ENCODE peak calls at places on chromosomes 13 and 19, in four cellular contexts. P, K, A and H are unnamed samples.

GRCh38 chr13:30276178-30276577 is 31.2 kb downstream of the KATNAL1 start:
- DNase-seq in P (no peak), K (no peak), A (no peak), H (no peak)

GRCh38 chr13:51355217-51355616 is 15.7 kb downstream of the SERPINE3 start:
- DNase-seq in P (no peak), K (no peak), A (no peak), H (no peak)

GRCh38 chr13:71634605-71635443 is 232.2 kb downstream of the DACH1 start:
- DNase-seq in P (no peak), K (no peak), A (no peak), H (no peak)

GRCh38 chr13:49308104-49308875 is 60.6 kb downstream of the CDADC1 start:
- DNase-seq in P (no peak), K (no peak), A (no peak), H (no peak)

GRCh38 chr13:83386609-83387008 is 495.7 kb downstream of the SLITRK1 start:
- DNase-seq in P (no peak), K (no peak), A (no peak), H (no peak)

GRCh38 chr19:4524808-4525562 is 6.7 kb upstream of the PLIN4 start:
- DNase-seq in P (peak), K (peak), A (peak), H (peak)

GRCh38 chr13:100565291-100565690 is 23.3 kb downstream of the GGACT start:
- DNase-seq in P (no peak), K (no peak), A (no peak), H (no peak)

GRCh38 chr19:43798546-43799409 is 3.5 kb downstream of the LYPD5 start:
- DNase-seq in P (peak), K (peak), A (peak), H (peak)

GRCh38 chr13:75760182-75760981 is 124.3 kb downstream of the LMO7 start:
- DNase-seq in P (peak), K (peak), A (no peak), H (peak)

GRCh38 chr13:76861859-76862258 is 24.3 kb downstream of the KCTD12 start:
- DNase-seq in P (no peak), K (peak), A (no peak), H (no peak)

GRCh38 chr13:50410921-50411712 is 395.9 kb downstream of the KCNRG start:
- DNase-seq in P (no peak), K (peak), A (no peak), H (peak)

GRCh38 chr19:6677924-6678689 is 8.1 kb upstream of the TNFSF14 start:
- DNase-seq in P (peak), K (no peak), A (peak), H (no peak)

GRCh38 chr13:33727356-33728083 is 90.4 kb upstream of the RFC3 start:
- DNase-seq in P (no peak), K (no peak), A (no peak), H (no peak)

GRCh38 chr13:23365652-23366051 is 67.8 kb downstream of the SACS start:
- DNase-seq in P (no peak), K (no peak), A (no peak), H (no peak)

GRCh38 chr13:112901951-112902651 is 66.9 kb upstream of the MCF2L start:
- DNase-seq in P (no peak), K (no peak), A (no peak), H (no peak)

GRCh38 chr19:51724543-51724942 is 752 bp upstream of the HAS1 start:
- DNase-seq in P (no peak), K (no peak), A (no peak), H (no peak)

GRCh38 chr13:48902421-48902820 is 73.3 kb upstream of the FNDC3A start:
- DNase-seq in P (no peak), K (peak), A (no peak), H (no peak)

GRCh38 chr19:897442-898039 is 4.3 kb downstream of the RNU6-9 start:
- DNase-seq in P (no peak), K (no peak), A (no peak), H (no peak)

GRCh38 chr13:107144432-107144831 is 576.5 kb upstream of the ARGLU1 start:
- DNase-seq in P (no peak), K (no peak), A (no peak), H (no peak)

GRCh38 chr13:113945857-113946408 is 27.9 kb downstream of the C13orf46 start:
- DNase-seq in P (no peak), K (no peak), A (no peak), H (no peak)

GRCh38 chr19:51259348-51260245 is 8.7 kb downstream of the SIGLECL1 start:
- DNase-seq in P (no peak), K (peak), A (no peak), H (peak)

GRCh38 chr13:75461314-75461713 is 20.7 kb downstream of the TBC1D4 start:
- DNase-seq in P (no peak), K (no peak), A (no peak), H (no peak)

GRCh38 chr19:46717034-46717715 is at the start of gene PRKD2:
- DNase-seq in P (peak), K (peak), A (peak), H (peak)

GRCh38 chr19:42529248-42529764 is 1.0 kb upstream of the CEACAM1 start:
- DNase-seq in P (peak), K (peak), A (peak), H (peak)

GRCh38 chr19:752652-753517 is 2.0 kb downstream of the MISP start:
- DNase-seq in P (no peak), K (no peak), A (peak), H (peak)

GRCh38 chr13:87952377-87952776 is 281.2 kb downstream of the SLITRK5 start:
- DNase-seq in P (no peak), K (no peak), A (no peak), H (no peak)

GRCh38 chr19:5621945-5622464 is 571 bp downstream of the SAFB2 start:
- DNase-seq in P (no peak), K (no peak), A (no peak), H (peak)

GRCh38 chr19:5953680-5954213 is 24.2 kb downstream of the RANBP3 start:
- DNase-seq in P (no peak), K (no peak), A (no peak), H (no peak)

GRCh38 chr19:56837004-56837403 is 3.5 kb downstream of the PEG3 start:
- DNase-seq in P (no peak), K (no peak), A (no peak), H (no peak)

GRCh38 chr19:18875726-18876125 is 20.2 kb downstream of the CERS1 start:
- DNase-seq in P (no peak), K (no peak), A (no peak), H (no peak)

GRCh38 chr19:29302002-29302928 is 89.3 kb upstream of the UQCRFS1 start:
- DNase-seq in P (no peak), K (no peak), A (no peak), H (no peak)

GRCh38 chr13:106612688-106613087 is 44.8 kb upstream of the ARGLU1 start:
- DNase-seq in P (no peak), K (peak), A (no peak), H (no peak)

GRCh38 chr19:55325172-55325571 is at the start of gene TMEM150B:
- DNase-seq in P (no peak), K (no peak), A (no peak), H (no peak)

GRCh38 chr13:33006646-33007045 is 9.6 kb upstream of the KL start:
- DNase-seq in P (no peak), K (no peak), A (no peak), H (no peak)

GRCh38 chr13:109055850-109056249 is 426.4 kb downstream of the MYO16 start:
- DNase-seq in P (no peak), K (no peak), A (no peak), H (no peak)

GRCh38 chr13:75633285-75633684 is 2.8 kb upstream of the LMO7 start:
- DNase-seq in P (no peak), K (no peak), A (no peak), H (no peak)

GRCh38 chr19:34173145-34173956 is 1.0 kb downstream of the LSM14A start:
- DNase-seq in P (peak), K (peak), A (peak), H (peak)

GRCh38 chr13:38008636-38009035 is 139.1 kb upstream of the TRPC4 start:
- DNase-seq in P (no peak), K (peak), A (no peak), H (no peak)

GRCh38 chr19:16822648-16823047 is 6.5 kb upstream of the SIN3B start:
- DNase-seq in P (no peak), K (no peak), A (no peak), H (no peak)

GRCh38 chr19:41161903-41162302 is 31.1 kb upstream of the CYP2S1 start:
- DNase-seq in P (no peak), K (no peak), A (no peak), H (no peak)
- TF ChIP-seq CTCF in P (no peak), K (peak), A (peak), H (no peak)

GRCh38 chr13:26599403-26599802 is 41.9 kb downstream of the WASF3 start:
- DNase-seq in P (no peak), K (no peak), A (no peak), H (no peak)

GRCh38 chr13:26599885-26600284 is 42.4 kb downstream of the WASF3 start:
- DNase-seq in P (no peak), K (no peak), A (no peak), H (no peak)

GRCh38 chr13:26602783-26603182 is 45.3 kb downstream of the WASF3 start:
- DNase-seq in P (no peak), K (no peak), A (no peak), H (no peak)

GRCh38 chr13:26600345-26600761 is 42.9 kb downstream of the WASF3 start:
- DNase-seq in P (no peak), K (no peak), A (no peak), H (no peak)

DNA sequence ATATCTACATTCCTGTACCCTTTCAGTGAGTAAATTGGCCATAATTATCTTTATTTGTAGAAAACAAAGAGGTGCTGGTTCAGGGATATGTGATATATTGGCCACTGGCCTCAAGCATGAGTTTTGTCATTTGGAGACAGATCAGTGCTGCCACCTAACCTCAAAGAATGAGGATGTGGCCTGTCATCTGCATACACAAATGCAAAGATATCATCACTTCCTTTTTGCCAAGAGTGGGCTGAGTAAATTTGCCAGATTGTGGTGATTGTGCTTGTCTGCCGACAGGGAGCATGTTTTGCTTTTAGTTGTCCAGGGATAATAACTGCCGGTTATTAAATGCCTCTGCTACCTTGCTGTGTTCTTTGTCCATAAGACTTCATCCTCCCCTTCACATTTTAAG is 44.2 kb downstream of the WASF3 start:
- DNase-seq in P (no peak), K (no peak), A (no peak), H (no peak)
- TF ChIP-seq CTCF in P (no peak), K (no peak), A (no peak), H (no peak)

DNA sequence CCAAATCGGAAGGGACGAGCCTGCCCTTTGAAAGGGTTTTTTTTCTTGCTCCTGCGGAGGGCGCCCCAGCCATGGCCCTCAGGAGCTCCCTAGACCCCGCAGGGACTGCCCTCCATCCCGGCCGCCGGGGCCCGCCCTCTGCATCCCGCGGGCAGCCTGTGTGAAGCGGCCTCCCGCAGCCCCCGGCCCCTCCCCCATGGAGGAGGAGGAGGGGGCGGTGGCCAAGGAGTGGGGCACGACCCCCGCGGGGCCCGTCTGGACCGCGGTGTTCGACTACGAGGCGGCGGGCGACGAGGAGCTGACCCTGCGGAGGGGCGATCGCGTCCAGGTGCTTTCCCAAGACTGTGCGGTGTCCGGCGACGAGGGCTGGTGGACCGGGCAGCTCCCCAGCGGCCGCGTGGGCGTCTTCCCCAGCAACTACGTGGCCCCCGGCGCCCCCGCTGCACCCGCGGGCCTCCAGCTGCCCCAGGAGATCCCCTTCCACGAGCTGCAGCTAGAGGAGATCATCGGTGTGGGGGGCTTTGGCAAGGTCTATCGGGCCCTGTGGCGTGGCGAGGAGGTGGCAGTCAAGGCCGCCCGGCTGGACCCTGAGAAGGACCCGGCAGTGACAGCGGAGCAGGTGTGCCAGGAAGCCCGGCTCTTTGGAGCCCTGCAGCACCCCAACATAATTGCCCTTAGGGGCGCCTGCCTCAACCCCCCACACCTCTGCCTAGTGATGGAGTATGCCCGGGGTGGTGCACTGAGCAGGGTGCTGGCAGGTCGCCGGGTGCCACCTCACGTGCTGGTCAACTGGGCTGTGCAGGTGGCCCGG is 815 bp downstream of the MAP3K10 start:
- DNase-seq in P (no peak), K (peak), A (peak), H (peak)
- TF ChIP-seq CTCF in P (no peak), K (no peak), A (peak), H (no peak)

DNA sequence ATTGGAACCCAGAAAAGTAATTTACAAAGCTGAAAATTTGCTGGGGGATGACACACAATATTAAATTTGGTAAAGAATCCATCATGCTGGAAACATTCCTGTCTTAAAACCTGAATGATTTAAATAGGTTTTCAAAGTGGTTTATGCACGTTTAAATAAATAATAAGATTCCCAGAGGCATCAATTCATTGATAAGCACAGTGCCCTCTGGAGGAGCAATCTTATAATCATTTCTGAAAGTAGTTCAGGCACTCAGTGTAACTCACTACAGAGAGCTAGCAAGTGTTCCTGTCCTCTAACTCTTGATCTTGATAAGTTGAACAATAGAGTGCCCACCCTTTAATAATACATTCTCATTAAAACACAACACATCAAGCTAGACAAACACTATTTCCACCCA is 43.5 kb upstream of the SHISA2 start:
- DNase-seq in P (no peak), K (no peak), A (no peak), H (no peak)
- TF ChIP-seq CTCF in P (no peak), K (no peak), A (peak), H (no peak)

DNA sequence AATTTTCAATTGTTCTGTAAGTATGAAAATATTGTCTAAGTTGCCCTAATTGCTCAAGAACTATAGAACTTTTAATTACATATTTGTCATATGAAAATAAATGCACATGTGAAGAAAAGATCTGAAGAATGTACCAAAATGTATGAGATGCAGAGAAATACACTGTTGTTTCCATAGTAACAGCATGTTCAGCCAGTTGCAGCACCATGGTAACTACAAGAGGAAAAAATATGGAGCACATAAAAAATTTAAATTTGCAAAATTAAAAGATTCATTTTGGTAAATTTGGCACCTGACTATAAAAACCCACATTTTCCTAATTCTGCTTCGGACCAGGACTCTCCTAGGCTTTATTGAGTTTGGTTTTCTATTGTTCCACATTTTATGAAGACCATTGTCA is 1170.0 kb upstream of the MIR17HG start:
- DNase-seq in P (no peak), K (no peak), A (no peak), H (no peak)
- TF ChIP-seq CTCF in P (no peak), K (no peak), A (no peak), H (no peak)

GRCh38 chr13:44989941-44990340 is 603 bp downstream of the GPALPP1 start:
- DNase-seq in P (no peak), K (peak), A (no peak), H (no peak)

GRCh38 chr13:44989071-44989889 is at the start of the genes GPALPP1 and NUFIP1:
- DNase-seq in P (peak), K (peak), A (peak), H (peak)
- TF ChIP-seq CTCF in P (no peak), K (no peak), A (no peak), H (no peak)

DNA sequence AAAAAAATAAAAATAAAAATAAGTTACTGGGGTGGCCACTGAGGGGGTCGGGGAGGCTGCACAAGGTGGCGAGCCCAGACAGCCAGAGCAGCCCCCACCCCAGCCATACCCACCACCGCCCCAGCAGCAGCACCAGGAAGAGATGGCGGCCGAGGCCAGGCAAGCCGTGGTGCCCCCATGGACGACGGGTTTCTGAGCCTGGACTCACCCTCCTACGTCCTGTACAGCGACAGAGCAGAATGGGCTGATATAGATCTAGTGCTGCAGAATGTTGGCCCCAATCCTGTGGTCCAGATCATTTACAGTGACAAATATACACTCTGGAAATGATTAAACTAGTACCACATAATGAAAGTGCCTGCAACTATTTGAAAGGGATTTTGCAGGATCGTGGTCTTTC is 71.6 kb upstream of the ZDHHC20 start:
- DNase-seq in P (no peak), K (no peak), A (no peak), H (no peak)
- TF ChIP-seq CTCF in P (no peak), K (no peak), A (no peak), H (no peak)

GRCh38 chr19:2424686-2425621 is 2.4 kb downstream of the TIMM13 start:
- DNase-seq in P (no peak), K (peak), A (peak), H (no peak)
- TF ChIP-seq CTCF in P (no peak), K (peak), A (peak), H (no peak)

GRCh38 chr13:59176775-59177174 is 987.0 kb downstream of the DIAPH3 start:
- DNase-seq in P (no peak), K (no peak), A (no peak), H (no peak)
- TF ChIP-seq CTCF in P (no peak), K (no peak), A (no peak), H (no peak)

GRCh38 chr19:45638930-45639729 is at the start of gene EML2:
- DNase-seq in P (peak), K (peak), A (peak), H (peak)
- TF ChIP-seq CTCF in P (no peak), K (peak), A (peak), H (peak)